ENCODE peak calls at places on chromosomes 11 and 22, in six cellular contexts. I is K562, X is GM12878, P is A549, H is endothelial cell of umbilical vein, B is HepG2. Z is an unnamed sample.

GRCh38 chr11:85595285-85595884 is 31.8 kb downstream of the DLG2 start:
- DNase-seq in H (peak), I (peak), X (peak), B (peak), P (peak), Z (peak)

GRCh38 chr22:19448076-19448607 is 631 bp upstream of the C22orf39 start:
- DNase-seq in X (no peak), P (peak), I (peak), B (peak), H (no peak), Z (peak)

GRCh38 chr11:44828296-44828695 is 101.5 kb downstream of the TSPAN18 start:
- DNase-seq in B (no peak), X (no peak), H (no peak), P (no peak), I (no peak), Z (no peak)

GRCh38 chr22:41876275-41876674 is 38.6 kb downstream of the SHISA8 start:
- DNase-seq in I (no peak), H (no peak), X (no peak), P (no peak), B (no peak), Z (no peak)

GRCh38 chr11:120511804-120512726 is 517 bp downstream of the GRIK4 start:
- DNase-seq in I (no peak), H (no peak), P (no peak), X (no peak), B (no peak), Z (no peak)

GRCh38 chr11:1888811-1889526 is 2.7 kb downstream of the PRR33 start:
- DNase-seq in X (no peak), H (no peak), I (no peak), B (no peak), P (no peak), Z (peak)

GRCh38 chr11:35553831-35554230 is 28.4 kb upstream of the PAMR1 start:
- DNase-seq in B (no peak), X (no peak), H (no peak), I (no peak), P (no peak), Z (no peak)

GRCh38 chr11:66860449-66860831 is 3.6 kb downstream of the LRFN4 start:
- DNase-seq in X (no peak), P (no peak), B (no peak), H (no peak), I (no peak), Z (no peak)

GRCh38 chr22:47452184-47452583 is 689.7 kb downstream of the TBC1D22A start:
- DNase-seq in P (peak), B (peak), I (peak), H (no peak), X (no peak), Z (peak)

GRCh38 chr22:25083414-25084166 is 116.1 kb upstream of the CRYBB3 start:
- DNase-seq in P (no peak), B (peak), X (no peak), I (no peak), H (no peak), Z (no peak)

GRCh38 chr11:1920909-1921575 is 1.5 kb downstream of the TNNT3 start:
- DNase-seq in X (no peak), I (no peak), P (no peak), H (no peak), B (no peak), Z (no peak)

GRCh38 chr11:74683941-74684481 is 47.2 kb downstream of the CHRDL2 start:
- DNase-seq in I (no peak), X (no peak), P (no peak), B (no peak), H (no peak), Z (no peak)

GRCh38 chr11:101169944-101170343 is 40.3 kb upstream of the PGR start:
- DNase-seq in H (no peak), B (no peak), I (no peak), P (no peak), X (no peak), Z (no peak)

GRCh38 chr22:44990328-44990727 is 19.5 kb downstream of the PHF21B start:
- DNase-seq in P (no peak), H (no peak), I (no peak), X (no peak), B (no peak), Z (no peak)

GRCh38 chr11:111269146-111269868 is 23.8 kb downstream of the POU2AF2 start:
- DNase-seq in P (no peak), X (no peak), H (no peak), I (no peak), B (peak), Z (no peak)

GRCh38 chr22:39175127-39176066 is 22.9 kb upstream of the CBX7 start:
- DNase-seq in H (peak), X (no peak), B (no peak), I (no peak), P (no peak), Z (no peak)

GRCh38 chr22:50001388-50002231 is 11.0 kb downstream of the IL17REL start:
- DNase-seq in B (no peak), H (no peak), X (no peak), P (no peak), I (peak), Z (no peak)

GRCh38 chr11:9250139-9250582 is 15.0 kb downstream of the DENND5A start:
- DNase-seq in P (no peak), B (no peak), X (peak), I (peak), H (peak), Z (peak)

GRCh38 chr11:86035164-86035563 is 33.7 kb downstream of the PICALM start:
- DNase-seq in B (no peak), P (no peak), H (no peak), X (no peak), I (no peak), Z (no peak)

GRCh38 chr11:66842501-66842895 is 743 bp upstream of the RCE1 start:
- DNase-seq in P (no peak), I (no peak), H (no peak), X (no peak), B (no peak), Z (no peak)

GRCh38 chr22:24994070-24994763 is 41.7 kb downstream of the KIAA1671 start:
- DNase-seq in B (no peak), H (no peak), P (no peak), X (no peak), I (no peak), Z (no peak)

GRCh38 chr11:69985654-69986420 is 92.3 kb upstream of the ANO1 start:
- DNase-seq in P (no peak), I (peak), B (no peak), H (no peak), X (no peak), Z (no peak)

GRCh38 chr11:109981028-109981636 is 112.1 kb upstream of the ZC3H12C start:
- DNase-seq in B (no peak), H (no peak), X (no peak), I (no peak), P (no peak), Z (no peak)

GRCh38 chr11:3984896-3985295 is 109.7 kb upstream of the RRM1 start:
- DNase-seq in I (peak), H (peak), P (no peak), X (no peak), B (no peak), Z (peak)

GRCh38 chr22:49896201-49896600 is 22.0 kb downstream of the ALG12 start:
- DNase-seq in P (no peak), I (no peak), X (no peak), H (no peak), B (no peak), Z (no peak)

GRCh38 chr11:41222236-41222635 is 237.2 kb downstream of the LRRC4C start:
- DNase-seq in H (no peak), P (no peak), B (no peak), I (no peak), X (no peak), Z (no peak)

DNA sequence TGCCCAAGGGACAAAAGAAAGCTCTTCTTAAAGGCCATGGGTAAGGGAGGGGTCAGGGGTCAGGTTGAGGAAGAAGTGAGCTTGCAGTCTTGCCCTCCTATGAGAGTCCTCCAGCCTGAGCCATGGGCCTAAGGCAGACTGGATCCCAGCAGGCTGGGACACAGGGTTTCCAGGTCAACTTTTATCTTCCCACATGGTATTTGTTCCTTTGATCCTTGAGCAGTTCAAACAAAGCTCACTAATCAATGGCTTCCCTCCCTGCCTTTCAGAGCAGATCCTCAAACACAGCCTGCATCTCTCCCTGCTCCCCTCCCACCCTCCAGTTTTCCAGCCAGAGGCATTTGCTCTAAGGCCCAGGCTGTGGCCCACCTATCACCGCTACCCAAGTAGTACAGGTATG is 589.3 kb downstream of the INSC start:
- DNase-seq in X (no peak), P (no peak), I (no peak), H (no peak), B (peak), Z (no peak)
- TF ChIP-seq MYC in X (no peak), P (no peak), I (no peak), H (no peak), B (no peak), Z (no peak)

GRCh38 chr11:10658621-10659338 is 34.8 kb downstream of the IRAG1 start:
- DNase-seq in P (no peak), X (no peak), B (no peak), I (no peak), H (no peak), Z (no peak)
- TF ChIP-seq MYC in P (no peak), X (no peak), B (no peak), I (no peak), H (no peak), Z (no peak)

GRCh38 chr22:30017375-30017774 is 62.9 kb upstream of the HORMAD2 start:
- DNase-seq in X (no peak), I (no peak), P (no peak), B (no peak), H (peak), Z (no peak)
- TF ChIP-seq MYC in X (no peak), I (no peak), P (no peak), B (no peak), H (no peak), Z (no peak)

GRCh38 chr11:19869946-19870589 is 157.4 kb downstream of the NAV2 start:
- DNase-seq in I (no peak), H (no peak), B (no peak), X (no peak), P (no peak), Z (no peak)

GRCh38 chr11:19868281-19868821 is 155.7 kb downstream of the NAV2 start:
- DNase-seq in P (no peak), I (no peak), B (no peak), H (peak), X (no peak), Z (peak)

GRCh38 chr11:19868871-19869270 is 156.2 kb downstream of the NAV2 start:
- DNase-seq in I (no peak), X (no peak), B (no peak), H (no peak), P (no peak), Z (no peak)

GRCh38 chr11:19871531-19871930 is 158.9 kb downstream of the NAV2 start:
- DNase-seq in P (no peak), H (no peak), I (no peak), B (no peak), X (no peak), Z (no peak)

DNA sequence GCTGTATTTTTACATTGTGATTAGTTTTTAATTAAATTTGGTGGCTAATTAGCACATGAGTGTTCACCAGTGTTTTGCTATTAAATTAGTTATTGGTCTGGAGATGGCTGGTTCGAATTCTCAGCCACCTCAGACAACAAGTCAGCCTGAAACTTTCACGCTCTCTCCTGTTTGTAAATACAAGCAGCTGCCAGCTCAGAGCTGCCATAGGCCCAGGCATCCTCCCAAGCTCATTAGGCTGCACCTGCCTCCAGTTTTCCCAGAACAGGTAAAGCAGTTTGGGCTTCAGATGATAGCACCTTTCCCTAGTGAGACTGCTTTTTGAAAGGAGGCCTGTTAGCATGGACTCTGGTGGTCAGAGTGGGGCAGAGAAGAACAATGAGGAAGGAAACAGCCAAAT is 156.8 kb downstream of the NAV2 start:
- DNase-seq in X (no peak), B (no peak), P (no peak), I (no peak), H (no peak), Z (no peak)
- TF ChIP-seq MYC in X (no peak), B (no peak), P (no peak), I (no peak), H (no peak), Z (no peak)

GRCh38 chr22:22866381-22867111 is 21.1 kb upstream of the IGLL5 start:
- DNase-seq in I (peak), H (no peak), P (no peak), B (no peak), X (no peak), Z (no peak)

GRCh38 chr22:22863001-22863400 is 24.6 kb upstream of the IGLL5 start:
- DNase-seq in B (no peak), I (no peak), P (no peak), X (no peak), H (no peak), Z (no peak)

GRCh38 chr22:22870577-22871398 is 16.8 kb upstream of the IGLL5 start:
- DNase-seq in B (no peak), P (no peak), H (no peak), I (peak), X (no peak), Z (peak)

GRCh38 chr22:22867996-22868715 is 19.5 kb upstream of the IGLL5 start:
- DNase-seq in I (no peak), B (no peak), P (no peak), H (no peak), X (no peak), Z (no peak)

DNA sequence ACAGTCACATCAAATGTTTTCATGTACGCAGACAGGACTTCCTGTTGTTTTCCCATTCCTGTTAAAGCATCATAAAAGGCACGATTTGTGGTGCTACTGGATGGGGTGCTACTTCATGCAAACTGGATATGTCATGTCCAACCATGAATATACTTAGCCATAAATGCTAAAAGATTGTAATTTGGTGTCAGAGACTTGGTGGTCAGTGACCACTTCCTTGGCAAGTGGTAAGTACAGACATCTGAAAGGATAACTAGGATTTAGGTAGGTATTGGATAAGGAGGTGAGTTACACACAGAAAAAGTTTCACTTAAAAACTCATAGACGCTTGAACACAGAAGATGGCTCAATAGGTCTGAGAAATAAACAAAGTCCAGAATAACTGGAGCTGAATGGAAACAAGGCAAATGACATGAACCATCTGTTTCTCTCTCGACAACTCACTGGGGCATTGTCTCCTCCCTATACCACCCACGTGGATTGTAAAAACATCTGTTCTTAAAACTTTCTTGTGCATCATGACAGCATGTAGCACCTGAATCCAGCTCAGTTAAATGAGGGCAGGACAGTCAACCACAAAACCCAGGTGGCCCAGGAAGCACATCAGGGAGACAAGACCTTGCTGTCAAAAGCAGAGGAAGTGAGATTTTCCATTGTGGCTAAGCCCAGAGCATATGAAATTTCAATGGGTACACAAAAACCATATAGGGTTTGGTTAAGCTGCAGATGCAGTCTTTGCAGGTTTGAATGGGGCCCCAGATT is 22.1 kb upstream of the IGLL5 start:
- DNase-seq in X (no peak), B (no peak), P (no peak), I (no peak), H (no peak), Z (no peak)
- TF ChIP-seq MYC in X (no peak), B (no peak), P (no peak), I (no peak), H (no peak), Z (no peak)

GRCh38 chr11:12170984-12171383 is 60.6 kb downstream of the MICAL2 start:
- DNase-seq in P (no peak), H (no peak), B (no peak), I (no peak), X (no peak), Z (no peak)
- TF ChIP-seq MYC in P (no peak), H (no peak), B (no peak), I (no peak), X (no peak), Z (no peak)